ENCODE peak calls at places on chromosomes 5 and 9, in ten cellular contexts. One of them, this sample, is unnamed.
A peak's percentile ranks its signal among the peaks of the same experiment; 100 is the strongest.

GRCh38 chr9:36091028-36091953 is 45.2 kb upstream of the GLIPR2 start:
- DNase-seq in astrocyte of the spinal cord: peak; percentile 85
- DNase-seq in neural crest cell: no peak
- DNase-seq in HCT116: no peak
- DNase-seq in stomach: peak; percentile 57
- DNase-seq in ascending aorta: no peak
- DNase-seq in heart right ventricle: peak; percentile 39
- DNase-seq in cardiac muscle cell: peak; percentile 73
- DNase-seq in AG10803: peak; percentile 82
- DNase-seq in left ventricle myocardium inferior: no peak
- DNase-seq in this sample: peak; percentile 51

GRCh38 chr9:71830929-71831328 is 62.6 kb upstream of the CEMIP2 start:
- DNase-seq in astrocyte of the spinal cord: peak; percentile 34
- DNase-seq in neural crest cell: no peak
- DNase-seq in HCT116: no peak
- DNase-seq in stomach: no peak
- DNase-seq in ascending aorta: no peak
- DNase-seq in heart right ventricle: no peak
- DNase-seq in cardiac muscle cell: no peak
- DNase-seq in AG10803: peak; percentile 20
- DNase-seq in left ventricle myocardium inferior: no peak
- DNase-seq in this sample: no peak

GRCh38 chr5:72307573-72307967 is 12.5 kb downstream of the MRPS27 start:
- DNase-seq in astrocyte of the spinal cord: no peak
- DNase-seq in neural crest cell: no peak
- DNase-seq in HCT116: no peak
- DNase-seq in stomach: no peak
- DNase-seq in ascending aorta: no peak
- DNase-seq in heart right ventricle: no peak
- DNase-seq in cardiac muscle cell: no peak
- DNase-seq in AG10803: no peak
- DNase-seq in left ventricle myocardium inferior: no peak
- DNase-seq in this sample: no peak

GRCh38 chr5:147887026-147887627 is 8.6 kb downstream of the SCGB3A2 start:
- DNase-seq in astrocyte of the spinal cord: peak; percentile 55
- DNase-seq in neural crest cell: peak; percentile 4
- DNase-seq in HCT116: peak; percentile 12
- DNase-seq in stomach: no peak
- DNase-seq in ascending aorta: no peak
- DNase-seq in heart right ventricle: no peak
- DNase-seq in cardiac muscle cell: peak; percentile 28
- DNase-seq in AG10803: peak; percentile 16
- DNase-seq in left ventricle myocardium inferior: no peak
- DNase-seq in this sample: no peak

GRCh38 chr9:7756088-7756487 is 43.5 kb downstream of the DMAC1 start:
- DNase-seq in astrocyte of the spinal cord: no peak
- DNase-seq in neural crest cell: no peak
- DNase-seq in HCT116: no peak
- DNase-seq in stomach: no peak
- DNase-seq in ascending aorta: no peak
- DNase-seq in heart right ventricle: no peak
- DNase-seq in cardiac muscle cell: no peak
- DNase-seq in AG10803: no peak
- DNase-seq in left ventricle myocardium inferior: no peak
- DNase-seq in this sample: no peak

GRCh38 chr5:91443028-91443427 is 59.9 kb upstream of the ARRDC3 start:
- DNase-seq in astrocyte of the spinal cord: peak; percentile 73
- DNase-seq in neural crest cell: no peak
- DNase-seq in HCT116: no peak
- DNase-seq in stomach: no peak
- DNase-seq in ascending aorta: no peak
- DNase-seq in heart right ventricle: no peak
- DNase-seq in cardiac muscle cell: no peak
- DNase-seq in AG10803: peak; percentile 83
- DNase-seq in left ventricle myocardium inferior: no peak
- DNase-seq in this sample: peak; percentile 89

GRCh38 chr5:78518365-78519197 is 130.0 kb downstream of the LHFPL2 start:
- DNase-seq in astrocyte of the spinal cord: peak; percentile 91
- DNase-seq in neural crest cell: no peak
- DNase-seq in HCT116: no peak
- DNase-seq in stomach: peak; percentile 46
- DNase-seq in ascending aorta: peak; percentile 90
- DNase-seq in heart right ventricle: no peak
- DNase-seq in cardiac muscle cell: peak; percentile 78
- DNase-seq in AG10803: peak; percentile 80
- DNase-seq in left ventricle myocardium inferior: peak; percentile 55
- DNase-seq in this sample: peak; percentile 91

GRCh38 chr5:172534229-172535169 is 80.2 kb upstream of the SH3PXD2B start:
- DNase-seq in astrocyte of the spinal cord: no peak
- DNase-seq in neural crest cell: no peak
- DNase-seq in HCT116: peak; percentile 4
- DNase-seq in stomach: no peak
- DNase-seq in ascending aorta: peak; percentile 51
- DNase-seq in heart right ventricle: no peak
- DNase-seq in cardiac muscle cell: no peak
- DNase-seq in AG10803: no peak
- DNase-seq in left ventricle myocardium inferior: no peak
- DNase-seq in this sample: no peak

GRCh38 chr5:102720954-102721353 is 34.2 kb upstream of the PAM start:
- DNase-seq in astrocyte of the spinal cord: no peak
- DNase-seq in neural crest cell: no peak
- DNase-seq in HCT116: no peak
- DNase-seq in stomach: no peak
- DNase-seq in ascending aorta: no peak
- DNase-seq in heart right ventricle: no peak
- DNase-seq in cardiac muscle cell: no peak
- DNase-seq in AG10803: no peak
- DNase-seq in left ventricle myocardium inferior: no peak
- DNase-seq in this sample: no peak

GRCh38 chr9:114048533-114049452 is 29.3 kb downstream of the AMBP start:
- DNase-seq in astrocyte of the spinal cord: no peak
- DNase-seq in neural crest cell: no peak
- DNase-seq in HCT116: no peak
- DNase-seq in stomach: no peak
- DNase-seq in ascending aorta: peak; percentile 60
- DNase-seq in heart right ventricle: no peak
- DNase-seq in cardiac muscle cell: no peak
- DNase-seq in AG10803: no peak
- DNase-seq in left ventricle myocardium inferior: no peak
- DNase-seq in this sample: no peak

GRCh38 chr9:133522073-133522910 is 2.5 kb downstream of the MYMK start:
- DNase-seq in astrocyte of the spinal cord: no peak
- DNase-seq in neural crest cell: no peak
- DNase-seq in HCT116: no peak
- DNase-seq in stomach: no peak
- DNase-seq in ascending aorta: no peak
- DNase-seq in heart right ventricle: no peak
- DNase-seq in cardiac muscle cell: no peak
- DNase-seq in AG10803: no peak
- DNase-seq in left ventricle myocardium inferior: no peak
- DNase-seq in this sample: no peak

GRCh38 chr5:114430532-114430931 is 68.7 kb downstream of the KCNN2 start:
- DNase-seq in astrocyte of the spinal cord: no peak
- DNase-seq in neural crest cell: no peak
- DNase-seq in HCT116: no peak
- DNase-seq in stomach: no peak
- DNase-seq in ascending aorta: no peak
- DNase-seq in heart right ventricle: no peak
- DNase-seq in cardiac muscle cell: no peak
- DNase-seq in AG10803: no peak
- DNase-seq in left ventricle myocardium inferior: no peak
- DNase-seq in this sample: no peak

GRCh38 chr5:114435220-114435481 is 73.3 kb downstream of the KCNN2 start:
- DNase-seq in astrocyte of the spinal cord: no peak
- DNase-seq in neural crest cell: no peak
- DNase-seq in HCT116: no peak
- DNase-seq in stomach: no peak
- DNase-seq in ascending aorta: no peak
- DNase-seq in heart right ventricle: no peak
- DNase-seq in cardiac muscle cell: no peak
- DNase-seq in AG10803: no peak
- DNase-seq in left ventricle myocardium inferior: no peak
- DNase-seq in this sample: no peak

GRCh38 chr5:114438471-114438870 is 76.6 kb downstream of the KCNN2 start:
- DNase-seq in astrocyte of the spinal cord: no peak
- DNase-seq in neural crest cell: no peak
- DNase-seq in HCT116: no peak
- DNase-seq in stomach: no peak
- DNase-seq in ascending aorta: no peak
- DNase-seq in heart right ventricle: no peak
- DNase-seq in cardiac muscle cell: no peak
- DNase-seq in AG10803: no peak
- DNase-seq in left ventricle myocardium inferior: no peak
- DNase-seq in this sample: no peak

GRCh38 chr5:114434396-114435219 is 72.7 kb downstream of the KCNN2 start:
- DNase-seq in astrocyte of the spinal cord: no peak
- DNase-seq in neural crest cell: no peak
- DNase-seq in HCT116: no peak
- DNase-seq in stomach: no peak
- DNase-seq in ascending aorta: no peak
- DNase-seq in heart right ventricle: no peak
- DNase-seq in cardiac muscle cell: no peak
- DNase-seq in AG10803: no peak
- DNase-seq in left ventricle myocardium inferior: no peak
- DNase-seq in this sample: no peak

DNA sequence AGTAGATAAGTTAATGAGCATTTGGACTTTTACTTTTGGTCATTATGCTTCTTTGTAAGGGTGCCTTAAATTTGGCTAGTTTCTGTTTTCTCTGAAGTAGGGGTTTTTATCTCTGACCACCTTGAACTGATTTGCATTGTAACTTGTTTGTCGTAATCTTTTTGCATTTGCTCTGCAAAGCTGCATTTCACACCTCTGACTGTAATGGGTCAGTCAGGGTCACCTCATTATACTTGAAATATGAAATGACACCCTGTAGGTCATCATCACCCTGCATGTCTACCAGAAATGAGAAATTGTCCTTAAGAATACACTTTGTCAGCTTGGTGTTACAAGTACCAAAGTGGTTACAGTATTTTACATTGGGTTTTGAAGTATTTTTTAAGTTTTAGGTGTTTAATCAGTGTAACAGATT is 74.0 kb downstream of the KCNN2 start:
- DNase-seq in astrocyte of the spinal cord: no peak
- DNase-seq in neural crest cell: no peak
- DNase-seq in HCT116: no peak
- DNase-seq in stomach: no peak
- DNase-seq in ascending aorta: no peak
- DNase-seq in heart right ventricle: no peak
- DNase-seq in cardiac muscle cell: no peak
- DNase-seq in AG10803: no peak
- DNase-seq in left ventricle myocardium inferior: no peak
- DNase-seq in this sample: no peak
- TF ChIP-seq CTCF in astrocyte of the spinal cord: no peak
- TF ChIP-seq CTCF in neural crest cell: no peak
- TF ChIP-seq CTCF in HCT116: no peak
- TF ChIP-seq CTCF in stomach: no peak
- TF ChIP-seq CTCF in ascending aorta: no peak
- TF ChIP-seq CTCF in heart right ventricle: no peak
- TF ChIP-seq CTCF in cardiac muscle cell: no peak
- TF ChIP-seq CTCF in AG10803: no peak
- TF ChIP-seq CTCF in left ventricle myocardium inferior: no peak
- TF ChIP-seq CTCF in this sample: no peak

GRCh38 chr5:30650311-30650710 is 543.2 kb upstream of the CDH6 start:
- DNase-seq in astrocyte of the spinal cord: no peak
- DNase-seq in neural crest cell: no peak
- DNase-seq in HCT116: no peak
- DNase-seq in stomach: no peak
- DNase-seq in ascending aorta: no peak
- DNase-seq in heart right ventricle: no peak
- DNase-seq in cardiac muscle cell: no peak
- DNase-seq in AG10803: no peak
- DNase-seq in left ventricle myocardium inferior: no peak
- DNase-seq in this sample: no peak
- TF ChIP-seq CTCF in astrocyte of the spinal cord: no peak
- TF ChIP-seq CTCF in neural crest cell: peak; percentile 26
- TF ChIP-seq CTCF in HCT116: no peak
- TF ChIP-seq CTCF in stomach: no peak
- TF ChIP-seq CTCF in ascending aorta: no peak
- TF ChIP-seq CTCF in heart right ventricle: no peak
- TF ChIP-seq CTCF in cardiac muscle cell: no peak
- TF ChIP-seq CTCF in AG10803: no peak
- TF ChIP-seq CTCF in left ventricle myocardium inferior: no peak
- TF ChIP-seq CTCF in this sample: no peak

GRCh38 chr5:14144586-14145355 is 1.6 kb downstream of the TRIO start:
- DNase-seq in astrocyte of the spinal cord: peak; percentile 48
- DNase-seq in neural crest cell: peak; percentile 35
- DNase-seq in HCT116: peak; percentile 52
- DNase-seq in stomach: peak; percentile 54
- DNase-seq in ascending aorta: peak; percentile 83
- DNase-seq in heart right ventricle: peak; percentile 56
- DNase-seq in cardiac muscle cell: peak; percentile 75
- DNase-seq in AG10803: peak; percentile 55
- DNase-seq in left ventricle myocardium inferior: peak; percentile 64
- DNase-seq in this sample: peak; percentile 82
- TF ChIP-seq CTCF in astrocyte of the spinal cord: no peak
- TF ChIP-seq CTCF in neural crest cell: no peak
- TF ChIP-seq CTCF in HCT116: no peak
- TF ChIP-seq CTCF in stomach: no peak
- TF ChIP-seq CTCF in ascending aorta: no peak
- TF ChIP-seq CTCF in heart right ventricle: peak; percentile 23
- TF ChIP-seq CTCF in cardiac muscle cell: no peak
- TF ChIP-seq CTCF in AG10803: no peak
- TF ChIP-seq CTCF in left ventricle myocardium inferior: no peak
- TF ChIP-seq CTCF in this sample: no peak

GRCh38 chr5:61277190-61277589 is 54.9 kb upstream of the ZSWIM6 start:
- DNase-seq in astrocyte of the spinal cord: peak; percentile 63
- DNase-seq in neural crest cell: no peak
- DNase-seq in HCT116: no peak
- DNase-seq in stomach: no peak
- DNase-seq in ascending aorta: no peak
- DNase-seq in heart right ventricle: peak; percentile 20
- DNase-seq in cardiac muscle cell: peak; percentile 69
- DNase-seq in AG10803: peak; percentile 56
- DNase-seq in left ventricle myocardium inferior: no peak
- DNase-seq in this sample: no peak
- TF ChIP-seq CTCF in astrocyte of the spinal cord: peak; percentile 57
- TF ChIP-seq CTCF in neural crest cell: no peak
- TF ChIP-seq CTCF in HCT116: no peak
- TF ChIP-seq CTCF in stomach: no peak
- TF ChIP-seq CTCF in ascending aorta: no peak
- TF ChIP-seq CTCF in heart right ventricle: peak; percentile 57
- TF ChIP-seq CTCF in cardiac muscle cell: peak; percentile 45
- TF ChIP-seq CTCF in AG10803: peak; percentile 50
- TF ChIP-seq CTCF in left ventricle myocardium inferior: peak; percentile 35
- TF ChIP-seq CTCF in this sample: peak; percentile 40